ENCODE peak calls at places on chromosomes 6 and 20, in five cellular contexts. O, X, B, T and V are unnamed samples.

GRCh38 chr20:9059931-9060330 is 9.0 kb upstream of the PLCB4 start:
- DNase-seq in O (no peak), T (no peak), B (no peak), X (no peak), V (no peak)

GRCh38 chr20:32641464-32641863 is 32.3 kb downstream of the C20orf203 start:
- DNase-seq in T (no peak), B (no peak), X (no peak), O (no peak), V (no peak)

GRCh38 chr6:126040826-126041225 is 54.5 kb downstream of the TRMT11 start:
- DNase-seq in B (no peak), X (no peak), T (no peak), O (peak), V (no peak)

GRCh38 chr6:163564536-163564935 is 150.0 kb downstream of the QKI start:
- DNase-seq in B (no peak), X (no peak), O (no peak), T (no peak), V (no peak)

GRCh38 chr6:14207493-14207892 is 89.9 kb downstream of the CD83 start:
- DNase-seq in O (peak), B (no peak), T (no peak), X (no peak), V (no peak)

GRCh38 chr20:51506527-51507356 is 35.8 kb downstream of the NFATC2 start:
- DNase-seq in X (no peak), T (no peak), B (no peak), O (no peak), V (no peak)

GRCh38 chr6:140071601-140072062 is 697.2 kb upstream of the CITED2 start:
- DNase-seq in B (no peak), O (no peak), T (no peak), X (no peak), V (no peak)

GRCh38 chr6:139500977-139501376 is 126.5 kb upstream of the CITED2 start:
- DNase-seq in O (no peak), B (no peak), T (no peak), X (no peak), V (no peak)

GRCh38 chr6:51827580-51827979 is 259.8 kb downstream of the PKHD1 start:
- DNase-seq in B (no peak), T (no peak), O (no peak), X (no peak), V (no peak)

GRCh38 chr20:40986774-40987173 is 41.8 kb upstream of the TOP1 start:
- DNase-seq in X (no peak), O (no peak), T (no peak), B (no peak), V (no peak)

GRCh38 chr6:90859612-90860011 is 272.7 kb upstream of the MAP3K7 start:
- DNase-seq in O (no peak), B (no peak), X (peak), T (no peak), V (no peak)

GRCh38 chr20:44707259-44707580 is 7.9 kb upstream of the CCN5 start:
- DNase-seq in B (no peak), X (no peak), O (no peak), T (no peak), V (no peak)

GRCh38 chr20:46220808-46221207 is 87.5 kb downstream of the CDH22 start:
- DNase-seq in B (no peak), T (peak), O (no peak), X (peak), V (no peak)

GRCh38 chr20:62887860-62888239 is 26.2 kb upstream of the TCFL5 start:
- DNase-seq in X (no peak), O (no peak), T (no peak), B (no peak), V (no peak)

GRCh38 chr20:61440548-61441055 is 188.5 kb downstream of the CDH4 start:
- DNase-seq in X (no peak), O (no peak), B (no peak), T (no peak), V (no peak)

GRCh38 chr20:19691125-19691524 is 66.9 kb upstream of the RIN2 start:
- DNase-seq in T (no peak), B (no peak), X (no peak), O (no peak), V (no peak)

GRCh38 chr6:36493859-36494258 is 51.1 kb downstream of the KCTD20 start:
- DNase-seq in X (no peak), T (no peak), B (no peak), O (no peak), V (no peak)

GRCh38 chr6:30885999-30886896 is 1.9 kb downstream of the DDR1 start:
- DNase-seq in X (peak), T (peak), O (peak), B (no peak), V (peak)

GRCh38 chr6:4114123-4114522 is 21.3 kb downstream of the ECI2 start:
- DNase-seq in T (no peak), B (no peak), O (no peak), X (no peak), V (no peak)

GRCh38 chr20:38875170-38875993 is 50.8 kb upstream of the FAM83D start:
- DNase-seq in T (no peak), O (peak), B (peak), X (no peak), V (peak)

GRCh38 chr20:20491110-20491783 is 123.3 kb downstream of the INSM1 start:
- DNase-seq in T (no peak), X (no peak), O (no peak), B (no peak), V (no peak)

GRCh38 chr6:166156942-166157341 is 10.7 kb downstream of the TBXT start:
- DNase-seq in T (no peak), X (peak), O (no peak), B (no peak), V (no peak)

GRCh38 chr20:25035924-25036323 is 22.0 kb downstream of the ACSS1 start:
- DNase-seq in T (no peak), B (no peak), X (no peak), O (no peak), V (peak)

GRCh38 chr6:108437821-108438220 is 122.9 kb upstream of the FOXO3 start:
- DNase-seq in O (no peak), X (no peak), T (no peak), B (no peak), V (no peak)

GRCh38 chr6:169884158-169884557 is 132.7 kb downstream of the ERMARD start:
- DNase-seq in B (no peak), X (peak), T (no peak), O (no peak), V (no peak)

GRCh38 chr6:17281497-17282481 is 628 bp downstream of the RBM24 start:
- DNase-seq in O (peak), T (no peak), X (peak), B (no peak), V (no peak)

GRCh38 chr6:11835065-11835464 is 56.5 kb upstream of the ADTRP start:
- DNase-seq in O (no peak), T (no peak), X (no peak), B (no peak), V (no peak)

GRCh38 chr6:37171141-37171969 is 1.4 kb downstream of the PIM1 start:
- DNase-seq in O (peak), T (peak), B (peak), X (peak), V (peak)

GRCh38 chr6:105781248-105781647 is 304.9 kb upstream of the PRDM1 start:
- DNase-seq in T (no peak), B (no peak), O (no peak), X (no peak), V (no peak)

GRCh38 chr6:166415306-166415705 is 32.6 kb upstream of the MPC1 start:
- DNase-seq in T (no peak), B (no peak), O (peak), X (no peak), V (peak)

GRCh38 chr20:433300-433975 is 25.3 kb downstream of the RBCK1 start:
- DNase-seq in B (no peak), T (no peak), O (no peak), X (no peak), V (no peak)

GRCh38 chr6:141809901-141810300 is 322.8 kb upstream of the GJE1 start:
- DNase-seq in B (no peak), O (no peak), X (no peak), T (no peak), V (no peak)

GRCh38 chr6:15539722-15540270 is 123.0 kb downstream of the DTNBP1 start:
- DNase-seq in T (no peak), O (no peak), X (no peak), B (no peak), V (no peak)

GRCh38 chr6:159700970-159701369 is 7.9 kb upstream of the SOD2 start:
- DNase-seq in O (no peak), T (no peak), X (no peak), B (no peak), V (peak)

GRCh38 chr6:79335133-79335674 is 100.7 kb upstream of the HMGN3 start:
- DNase-seq in B (no peak), O (no peak), X (no peak), T (no peak), V (no peak)

GRCh38 chr6:75302280-75302679 is 17.7 kb upstream of the TMEM30A start:
- DNase-seq in T (no peak), X (no peak), B (no peak), O (no peak), V (no peak)

GRCh38 chr6:144283781-144284473 is 1.2 kb upstream of the UTRN start:
- DNase-seq in X (no peak), O (no peak), B (no peak), T (no peak), V (no peak)